ENCODE peak calls at places on chromosomes 13 and 19, in four cellular contexts. G is CD4-positive, alpha-beta T cell; S is tibial artery; W is IMR-90. C is an unnamed sample.

GRCh38 chr19:12995596-12996541 is 594 bp downstream of the NFIX start:
- DNase-seq in W (peak; percentile 30), G (no peak), S (no peak), C (no peak)

GRCh38 chr13:52414963-52415362 is 9.0 kb upstream of the THSD1 start:
- DNase-seq in S (no peak), W (peak; percentile 69), G (no peak), C (no peak)

GRCh38 chr13:28528848-28529247 is 33.9 kb upstream of the FLT1 start:
- DNase-seq in S (no peak), G (no peak), W (no peak), C (no peak)

GRCh38 chr19:4088975-4089374 is 22.3 kb upstream of the ZBTB7A start:
- DNase-seq in W (no peak), G (peak; percentile 49), S (no peak), C (no peak)

GRCh38 chr19:40686882-40687524 is 3.4 kb downstream of the NUMBL start:
- DNase-seq in G (no peak), W (no peak), S (no peak), C (no peak)

GRCh38 chr19:31140717-31141116 is 208.5 kb downstream of the TSHZ3 start:
- DNase-seq in S (no peak), W (peak; percentile 55), G (no peak), C (no peak)

GRCh38 chr13:42333613-42334328 is 61.8 kb downstream of the AKAP11 start:
- DNase-seq in S (no peak), G (no peak), W (peak; percentile 22), C (no peak)

GRCh38 chr19:38321646-38322323 is 2.1 kb downstream of the KCNK6 start:
- DNase-seq in G (no peak), S (peak; percentile 73), W (peak; percentile 27), C (no peak)

GRCh38 chr19:4061683-4062575 is 4.8 kb downstream of the ZBTB7A start:
- DNase-seq in G (no peak), S (no peak), W (no peak), C (no peak)

GRCh38 chr19:1250374-1251232 is 2.2 kb downstream of the MIDN start:
- DNase-seq in G (peak; percentile 66), S (no peak), W (peak; percentile 60), C (no peak)

GRCh38 chr13:77860621-77861020 is 58.0 kb downstream of the EDNRB start:
- DNase-seq in W (peak; percentile 93), G (no peak), S (no peak), C (no peak)

GRCh38 chr13:92135509-92135908 is 737.1 kb downstream of the GPC5 start:
- DNase-seq in G (no peak), W (no peak), S (no peak), C (no peak)

GRCh38 chr19:20028611-20029010 is 10.7 kb downstream of the ZNF682 start:
- DNase-seq in G (no peak), W (no peak), S (no peak), C (no peak)

GRCh38 chr19:36775768-36776167 is 3.2 kb upstream of the ZNF850 start:
- DNase-seq in W (no peak), G (no peak), S (no peak), C (no peak)

GRCh38 chr13:39209731-39210633 is 171.7 kb downstream of the NHLRC3 start:
- DNase-seq in W (peak; percentile 11), S (no peak), G (no peak), C (no peak)

GRCh38 chr13:39215971-39216370 is 177.7 kb downstream of the NHLRC3 start:
- DNase-seq in G (no peak), W (no peak), S (no peak), C (no peak)

GRCh38 chr13:39210961-39211534 is 172.8 kb downstream of the NHLRC3 start:
- DNase-seq in W (no peak), S (no peak), G (no peak), C (no peak)
- TF ChIP-seq CTCF in W (no peak), S (no peak), G (no peak), C (no peak)

GRCh38 chr19:42229263-42229854 is 9.2 kb downstream of the ZNF526 start:
- DNase-seq in G (no peak), S (no peak), W (no peak), C (no peak)
- TF ChIP-seq CTCF in G (no peak), S (no peak), W (no peak), C (no peak)

DNA sequence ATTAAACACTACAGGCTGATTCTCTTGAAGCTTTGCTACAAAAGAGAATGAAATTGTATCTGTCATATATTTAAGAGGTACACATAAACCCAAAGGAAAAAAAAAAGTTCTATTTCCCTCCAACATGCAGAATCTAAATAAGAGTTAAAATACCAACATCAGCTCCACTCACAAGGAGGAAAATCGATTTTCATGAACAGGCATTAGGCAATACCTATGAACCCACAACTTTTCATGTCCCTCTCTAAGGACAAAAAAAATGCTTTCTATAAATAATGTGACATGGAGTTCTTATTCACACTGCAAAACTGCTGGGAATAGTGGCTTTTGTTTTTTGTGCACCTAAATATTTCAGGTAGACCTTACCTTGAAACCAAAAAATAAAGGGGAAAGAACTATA is 192.5 kb downstream of the KLF12 start:
- DNase-seq in W (no peak), S (no peak), G (no peak), C (no peak)
- TF ChIP-seq CTCF in W (no peak), S (no peak), G (no peak), C (no peak)

GRCh38 chr19:2540646-2541454 is 64.9 kb downstream of the GADD45B start:
- DNase-seq in G (no peak), S (peak; percentile 93), W (peak; percentile 97), C (no peak)
- TF ChIP-seq CTCF in G (no peak), S (peak; percentile 31), W (peak; percentile 34), C (no peak)

DNA sequence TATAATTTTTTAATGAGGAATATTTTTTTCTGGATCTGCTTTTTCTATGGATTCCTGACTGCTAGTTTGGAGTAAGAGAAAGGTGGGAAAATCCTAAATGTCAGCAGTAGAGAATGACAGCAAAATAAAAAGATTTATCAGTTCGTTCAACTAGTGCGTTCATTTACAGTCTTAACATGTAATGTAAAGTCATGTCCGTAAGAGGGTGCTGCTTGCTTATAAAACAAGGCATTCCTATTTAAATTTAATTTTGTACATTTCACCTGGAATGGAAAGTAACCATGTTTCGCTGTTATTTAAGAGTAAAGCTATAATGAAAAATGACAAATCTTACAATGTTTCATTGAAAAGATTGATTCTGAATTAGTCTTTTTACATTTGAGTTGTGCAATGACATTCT is 76.6 kb downstream of the ZMYM2 start:
- DNase-seq in G (no peak), W (no peak), S (no peak), C (no peak)
- TF ChIP-seq CTCF in G (no peak), W (no peak), S (no peak), C (no peak)

GRCh38 chr13:95556981-95557380 is 4.5 kb downstream of the CLDN10 start:
- DNase-seq in G (no peak), W (no peak), S (no peak), C (no peak)

GRCh38 chr13:95553271-95553588 is 710 bp downstream of the CLDN10 start:
- DNase-seq in G (no peak), W (no peak), S (no peak), C (no peak)

GRCh38 chr13:95553614-95554385 is 1.3 kb downstream of the CLDN10 start:
- DNase-seq in G (no peak), W (no peak), S (no peak), C (no peak)

GRCh38 chr13:95552208-95552538 is 347 bp upstream of the CLDN10 start:
- DNase-seq in S (no peak), G (no peak), W (no peak), C (no peak)

DNA sequence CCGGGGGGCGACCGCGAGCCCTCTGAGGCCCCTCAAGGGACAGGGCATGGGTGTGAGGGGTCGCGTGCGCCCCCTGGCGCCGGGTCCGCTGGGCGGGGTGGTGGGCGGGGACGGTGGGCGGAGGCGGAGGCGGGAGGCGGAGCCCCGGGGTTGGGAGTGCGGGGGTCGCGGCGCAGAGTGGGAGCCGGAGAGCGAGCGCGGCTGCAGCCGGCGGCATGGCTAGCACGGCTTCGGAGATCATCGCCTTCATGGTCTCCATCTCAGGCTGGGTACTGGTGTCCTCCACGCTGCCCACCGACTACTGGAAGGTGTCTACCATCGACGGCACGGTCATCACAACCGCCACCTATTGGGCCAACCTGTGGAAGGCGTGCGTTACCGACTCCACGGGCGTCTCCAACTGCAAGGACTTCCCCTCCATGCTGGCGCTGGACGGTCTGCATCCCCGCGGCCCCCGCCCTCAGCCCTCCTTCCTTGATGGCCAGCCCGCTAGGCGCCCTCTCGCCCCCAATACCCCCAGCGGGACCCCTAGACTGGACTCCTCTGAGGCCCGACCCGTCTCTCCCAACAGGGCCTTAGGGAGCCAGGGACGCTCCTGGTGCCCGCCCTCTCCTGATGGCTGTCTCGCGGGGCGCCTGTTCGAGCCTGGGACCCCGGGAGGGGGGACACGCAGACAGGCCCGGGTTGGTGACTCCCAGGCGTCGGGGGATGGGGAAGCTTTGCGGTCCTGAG is at the start of gene CLDN10:
- DNase-seq in W (no peak), S (no peak), G (no peak), C (no peak)
- TF ChIP-seq CTCF in W (no peak), S (no peak), G (no peak), C (no peak)

GRCh38 chr19:18160441-18160791 is 7.5 kb downstream of the PIK3R2 start:
- DNase-seq in G (no peak), W (no peak), S (no peak), C (no peak)
- TF ChIP-seq CTCF in G (no peak), W (no peak), S (no peak), C (no peak)

GRCh38 chr19:5354403-5354802 is 13.8 kb upstream of the PTPRS start:
- DNase-seq in G (no peak), S (no peak), W (no peak), C (no peak)
- TF ChIP-seq CTCF in G (no peak), S (no peak), W (peak; percentile 28), C (peak; percentile 41)

DNA sequence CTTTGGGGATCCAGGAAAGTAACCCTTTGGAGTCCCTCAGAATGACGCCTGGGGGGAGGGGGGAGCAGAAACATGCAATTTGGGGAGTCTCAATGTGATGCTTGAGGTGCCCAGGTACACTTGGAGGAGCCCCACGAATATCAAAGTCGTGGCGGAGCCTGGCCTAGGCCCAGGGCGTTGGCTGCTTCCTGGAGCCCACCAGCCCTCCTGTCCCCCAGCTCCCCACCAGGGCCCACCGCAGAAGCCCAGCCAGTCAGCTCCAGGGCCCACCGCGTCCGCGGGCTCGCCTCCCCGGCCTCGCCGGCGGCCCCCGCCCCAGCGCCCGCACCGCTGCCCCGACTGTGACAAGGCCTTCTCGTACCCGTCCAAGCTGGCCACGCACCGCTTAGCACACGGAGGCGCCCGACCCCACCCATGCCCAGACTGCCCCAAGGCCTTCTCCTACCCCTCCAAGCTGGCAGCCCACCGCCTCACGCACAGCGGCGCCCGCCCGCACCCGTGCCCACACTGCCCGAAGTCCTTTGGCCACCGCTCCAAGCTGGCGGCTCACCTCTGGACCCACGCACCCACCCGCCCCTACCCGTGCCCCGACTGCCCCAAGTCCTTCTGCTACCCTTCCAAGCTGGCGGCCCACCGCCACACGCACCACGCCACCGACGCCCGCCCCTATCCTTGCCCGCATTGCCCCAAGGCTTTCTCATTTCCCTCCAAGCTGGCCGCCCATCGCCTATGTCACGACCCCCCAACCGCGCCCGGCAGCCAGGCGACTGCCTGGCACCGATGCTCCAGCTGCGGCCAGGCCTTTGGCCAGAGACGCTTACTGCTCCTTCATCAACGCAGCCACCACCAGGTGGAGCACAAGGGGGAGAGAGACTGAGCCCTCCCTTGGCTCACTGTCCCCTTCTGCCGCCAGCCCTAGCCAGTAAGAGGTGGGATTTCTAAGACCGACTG is 2.1 kb downstream of the ZNF575 start:
- DNase-seq in S (peak; percentile 83), W (peak; percentile 61), G (peak; percentile 41), C (no peak)
- TF ChIP-seq CTCF in S (peak; percentile 43), W (peak; percentile 63), G (peak; percentile 32), C (peak; percentile 75)